ENCODE peak calls at places on chromosomes 1 and 21, in four cellular contexts. A is A549, E is K562, L is endothelial cell of umbilical vein. Q is an unnamed sample.

GRCh38 chr21:42818328-42818749 is 61.0 kb downstream of the WDR4 start:
- DNase-seq in L (peak), E (peak), A (peak), Q (peak)

GRCh38 chr21:41163086-41163485 is 4.9 kb upstream of the BACE2 start:
- DNase-seq in A (no peak), L (no peak), E (no peak), Q (no peak)

GRCh38 chr21:43868461-43868860 is 3.4 kb downstream of the AGPAT3 start:
- DNase-seq in A (no peak), L (no peak), E (no peak), Q (no peak)

GRCh38 chr1:116820362-116820761 is 66.1 kb downstream of the CD2 start:
- DNase-seq in E (no peak), A (peak), L (no peak), Q (no peak)

GRCh38 chr1:224884428-224884827 is 45.0 kb upstream of the DNAH14 start:
- DNase-seq in L (no peak), A (peak), E (no peak), Q (no peak)

GRCh38 chr21:16794944-16795343 is 717.9 kb upstream of the CXADR start:
- DNase-seq in A (peak), L (peak), E (no peak), Q (no peak)

GRCh38 chr1:56025942-56026341 is 553.4 kb downstream of the PLPP3 start:
- DNase-seq in E (no peak), A (no peak), L (no peak), Q (no peak)

GRCh38 chr1:110339427-110340206 is 440 bp downstream of the RBM15 start:
- DNase-seq in E (peak), L (peak), A (peak), Q (peak)

GRCh38 chr21:45079351-45079750 is 5.0 kb downstream of the ADARB1 start:
- DNase-seq in L (no peak), E (no peak), A (no peak), Q (peak)

GRCh38 chr1:243596441-243597183 is 253.4 kb downstream of the AKT3 start:
- DNase-seq in L (no peak), E (no peak), A (no peak), Q (peak)

GRCh38 chr21:30605968-30606367 is 5.1 kb downstream of the KRTAP22-1 start:
- DNase-seq in L (no peak), A (no peak), E (no peak), Q (no peak)

GRCh38 chr1:29121951-29122661 is 1.6 kb downstream of the TMEM200B start:
- DNase-seq in A (no peak), E (no peak), L (peak), Q (no peak)

GRCh38 chr1:207286747-207287528 is 34.5 kb upstream of the CD55 start:
- DNase-seq in L (no peak), E (no peak), A (no peak), Q (no peak)

GRCh38 chr1:22184454-22184853 is 41.6 kb upstream of the WNT4 start:
- DNase-seq in E (no peak), L (no peak), A (no peak), Q (no peak)

GRCh38 chr1:180117764-180118116 is 36.9 kb upstream of the QSOX1 start:
- DNase-seq in E (no peak), L (no peak), A (peak), Q (no peak)

GRCh38 chr1:160951443-160952128 is 3.0 kb downstream of the ITLN2 start:
- DNase-seq in A (peak), E (peak), L (peak), Q (peak)

GRCh38 chr1:110554871-110555801 is 36.2 kb upstream of the KCNA10 start:
- DNase-seq in L (peak), A (peak), E (peak), Q (peak)

GRCh38 chr1:211903490-211904260 is 73.1 kb upstream of the LPGAT1 start:
- DNase-seq in E (no peak), A (no peak), L (no peak), Q (no peak)

GRCh38 chr1:101235696-101236545 is 898 bp upstream of the S1PR1 start:
- DNase-seq in A (no peak), L (peak), E (no peak), Q (peak)

GRCh38 chr1:226438007-226438406 is 30.1 kb upstream of the PARP1 start:
- DNase-seq in A (peak), E (peak), L (peak), Q (no peak)

GRCh38 chr21:37829043-37829442 is 87.2 kb downstream of the KCNJ6 start:
- DNase-seq in E (no peak), L (no peak), A (no peak), Q (peak)

DNA sequence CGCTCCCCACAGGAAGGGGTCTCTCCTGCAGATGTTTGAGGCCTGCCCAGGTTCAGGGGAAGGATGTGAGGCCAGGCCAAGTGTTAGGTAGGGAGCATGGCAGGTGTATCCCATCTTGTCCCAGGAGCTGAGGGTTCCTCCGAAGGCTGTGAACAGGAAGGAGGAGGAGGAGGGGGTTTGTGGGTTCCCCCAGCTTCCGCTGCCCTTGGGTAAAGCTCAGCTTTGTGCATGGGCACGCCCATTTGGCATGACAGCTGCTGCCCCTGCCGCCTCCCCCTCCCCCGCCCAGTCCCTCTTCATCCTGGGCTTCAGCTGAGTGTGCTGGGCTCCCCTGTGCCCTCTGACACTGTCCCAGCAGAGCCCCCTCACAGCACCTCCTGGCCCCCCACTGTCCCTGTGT is 25.5 kb downstream of the TNFRSF8 start:
- DNase-seq in L (no peak), A (no peak), E (no peak), Q (peak)
- H3K4me3 ChIP-seq in L (no peak), A (no peak), E (no peak), Q (no peak)

GRCh38 chr1:8020032-8020431 is 6.1 kb downstream of the ERRFI1 start:
- DNase-seq in E (no peak), A (peak), L (peak), Q (peak)
- TF ChIP-seq MYC in E (no peak), A (no peak), L (no peak), Q (no peak)

GRCh38 chr1:228259951-228260350 is 52.1 kb downstream of the OBSCN start:
- DNase-seq in A (no peak), L (no peak), E (no peak), Q (no peak)
- TF ChIP-seq CTCF in A (no peak), L (peak), E (peak), Q (peak)

DNA sequence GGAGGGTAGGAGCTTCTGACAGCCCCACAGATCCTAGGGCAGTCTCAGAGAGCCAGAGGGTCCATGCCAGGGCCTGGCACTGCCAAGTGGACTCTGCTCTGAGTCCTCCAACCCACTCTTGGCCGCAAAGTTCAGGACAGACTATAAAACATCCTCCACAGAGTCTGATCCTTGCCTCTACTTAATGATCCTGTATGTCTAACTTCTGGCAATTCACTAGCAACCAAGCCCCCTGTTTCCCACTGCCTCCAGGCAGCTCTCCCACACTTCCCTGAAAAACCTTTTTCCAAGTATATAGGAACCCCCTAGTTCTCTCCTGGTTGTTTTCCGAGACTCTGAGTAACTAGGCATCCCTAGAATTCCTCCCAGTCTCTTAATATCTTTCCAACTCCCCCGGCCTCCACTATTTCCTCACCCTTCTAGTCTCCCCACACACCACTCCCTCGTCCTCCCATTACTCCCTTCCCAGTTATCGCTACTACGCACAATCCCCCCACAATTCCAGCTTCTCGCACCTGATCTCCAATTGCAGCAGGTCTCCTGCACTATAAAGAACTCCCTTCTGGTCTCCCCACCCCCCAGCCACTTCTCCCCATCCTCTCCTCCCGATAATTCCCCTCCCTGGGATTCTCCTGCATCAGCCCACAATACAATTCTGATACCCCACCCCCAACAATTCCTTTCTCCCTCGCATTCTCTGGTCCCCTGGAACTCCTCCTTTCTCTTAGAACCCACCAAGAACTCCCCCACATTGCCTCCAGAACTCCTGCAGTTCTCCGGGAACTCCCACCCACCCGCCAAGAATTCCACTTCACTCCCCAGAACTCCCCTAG is 574 bp downstream of the IGSF9 start:
- DNase-seq in L (no peak), A (no peak), E (no peak), Q (no peak)
- H3K4me3 ChIP-seq in L (no peak), A (peak), E (peak), Q (no peak)

GRCh38 chr1:5727871-5728643 is 264.2 kb downstream of the NPHP4 start:
- DNase-seq in A (no peak), E (no peak), L (no peak), Q (no peak)
- TF ChIP-seq MYC in A (no peak), E (no peak), L (no peak), Q (no peak)